ENCODE peak calls at places on chromosomes 4 and X, in nine cellular contexts. H is heart left ventricle, T is WERI-Rb-1, R is brain microvascular endothelial cell, O is hepatocyte, B is right lobe of liver, K is ovary, V is ascending aorta, W is fibroblast of lung. I is an unnamed sample.

GRCh38 chrX:153921511-153922285 is 4.4 kb downstream of the ARHGAP4 start:
- DNase-seq in H (peak), T (peak), R (no peak), O (no peak), B (peak), K (peak), V (no peak), W (no peak), I (no peak)

GRCh38 chrX:1618689-1619088 is 3.8 kb downstream of the ASMT start:
- DNase-seq in H (no peak), T (peak), R (no peak), O (no peak), B (no peak), K (no peak), V (no peak), W (no peak), I (no peak)

GRCh38 chrX:148572332-148572731 is 71.9 kb downstream of the AFF2 start:
- DNase-seq in H (no peak), T (no peak), R (no peak), O (no peak), B (no peak), K (no peak), V (no peak), W (no peak), I (no peak)

GRCh38 chr4:123997116-123997515 is 600.5 kb downstream of the SPRY1 start:
- DNase-seq in H (peak), T (no peak), R (peak), O (no peak), B (no peak), K (no peak), V (no peak), W (no peak), I (no peak)

GRCh38 chrX:22950278-22951266 is 49.2 kb upstream of the DDX53 start:
- DNase-seq in H (no peak), T (no peak), R (peak), O (peak), B (peak), K (peak), V (no peak), W (peak), I (peak)

GRCh38 chr4:120921456-120922389 is 803 bp downstream of the PRDM5 start:
- DNase-seq in H (peak), T (peak), R (peak), O (peak), B (peak), K (peak), V (no peak), W (peak), I (peak)

GRCh38 chr4:86302242-86302641 is 57.6 kb downstream of the MAPK10 start:
- DNase-seq in H (peak), T (no peak), R (no peak), O (peak), B (no peak), K (peak), V (no peak), W (peak), I (peak)

GRCh38 chr4:92516450-92516849 is 212.7 kb downstream of the GRID2 start:
- DNase-seq in H (no peak), T (no peak), R (no peak), O (no peak), B (no peak), K (no peak), V (no peak), W (no peak), I (no peak)

GRCh38 chrX:109629310-109629709 is 4.3 kb upstream of the KCNE5 start:
- DNase-seq in H (no peak), T (no peak), R (no peak), O (peak), B (no peak), K (no peak), V (no peak), W (no peak), I (no peak)

GRCh38 chr4:89837385-89837995 is 529 bp upstream of the SNCA start:
- DNase-seq in H (no peak), T (peak), R (peak), O (peak), B (peak), K (peak), V (no peak), W (peak), I (no peak)

DNA sequence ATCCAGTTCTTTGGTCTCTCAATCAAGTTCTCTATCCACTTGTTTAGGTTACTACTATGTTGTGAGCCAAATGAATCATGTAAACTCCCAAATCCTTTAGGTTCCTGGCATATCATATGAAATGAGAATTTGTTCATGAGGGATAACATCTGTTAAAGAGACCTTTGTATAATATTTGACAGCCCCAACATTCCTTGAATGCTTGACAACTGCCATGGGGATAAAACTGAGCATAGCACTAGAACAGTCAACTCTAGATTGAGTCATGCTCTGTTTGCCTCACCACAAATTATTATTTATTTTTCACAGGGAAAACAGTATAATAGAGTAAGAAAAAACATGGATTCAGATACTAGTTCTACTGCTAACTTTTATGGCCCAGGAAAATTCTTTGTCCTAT is 93.3 kb downstream of the NAA11 start:
- DNase-seq in H (no peak), T (no peak), R (peak), O (no peak), B (no peak), K (no peak), V (no peak), W (peak), I (no peak)
- H3K27ac ChIP-seq in H (no peak), T (no peak), R (no peak), O (no peak), B (no peak), K (no peak), V (no peak), W (no peak), I (no peak)

GRCh38 chr4:107366900-107367299 is 330.8 kb upstream of the DKK2 start:
- DNase-seq in H (no peak), T (no peak), R (no peak), O (no peak), B (no peak), K (no peak), V (no peak), W (no peak), I (no peak)

GRCh38 chr4:107359208-107359607 is 323.1 kb upstream of the DKK2 start:
- DNase-seq in H (no peak), T (no peak), R (no peak), O (no peak), B (no peak), K (no peak), V (no peak), W (no peak), I (no peak)

GRCh38 chr4:107366016-107366415 is 329.9 kb upstream of the DKK2 start:
- DNase-seq in H (no peak), T (no peak), R (no peak), O (no peak), B (no peak), K (no peak), V (no peak), W (peak), I (no peak)

GRCh38 chr4:107363137-107363536 is 327.0 kb upstream of the DKK2 start:
- DNase-seq in H (no peak), T (no peak), R (no peak), O (no peak), B (no peak), K (no peak), V (no peak), W (no peak), I (no peak)
- H3K4me3 ChIP-seq in H (no peak), T (no peak), R (no peak), O (no peak), B (no peak), K (no peak), V (no peak), W (no peak), I (no peak)

GRCh38 chr4:3369781-3370660 is 71.7 kb upstream of the HGFAC start:
- DNase-seq in H (no peak), T (no peak), R (peak), O (peak), B (no peak), K (no peak), V (no peak), W (peak), I (no peak)
- H3K27ac ChIP-seq in H (peak), T (no peak), R (peak), O (no peak), B (no peak), K (no peak), V (no peak), W (peak), I (peak)

DNA sequence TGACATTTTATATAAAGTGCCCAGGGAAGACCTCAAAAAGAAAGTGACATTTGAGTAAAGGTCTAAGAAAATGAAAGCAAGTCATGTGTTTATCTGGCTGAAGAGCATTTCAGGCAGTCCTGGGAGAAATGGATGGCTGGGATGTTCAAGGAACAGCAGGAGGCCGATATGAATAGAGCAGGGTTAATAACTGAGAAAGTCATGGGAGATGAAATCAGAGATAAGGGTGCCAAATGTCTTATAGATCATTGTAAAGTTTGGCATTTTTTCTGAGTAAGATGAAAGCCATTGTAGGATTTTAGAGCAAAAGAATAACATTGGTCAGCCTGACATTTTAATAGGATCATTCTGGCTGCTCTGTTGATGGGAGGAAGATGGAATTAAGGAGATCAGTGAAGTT is 18.4 kb downstream of the AIMP1 start:
- DNase-seq in H (no peak), T (no peak), R (peak), O (no peak), B (no peak), K (no peak), V (no peak), W (peak), I (no peak)
- H3K4me3 ChIP-seq in H (no peak), T (no peak), R (no peak), O (no peak), B (no peak), K (no peak), V (no peak), W (no peak), I (no peak)

I was measured in body of pancreas.